ENCODE peak calls at places on chromosome 11, in five cellular contexts. O is NCI-H2029 treated with DMSO at 0.1 percent for 48 hours; F is SW480; V is stimulated activated CD4-positive, alpha-beta T cell treated with anti-CD3 and anti-CD28 coated beads, Interleukin-4, amount 100 ng/mL, for 48 hours; X is activated naive CD8-positive, alpha-beta T cell treated with anti-CD3 and anti-CD28 coated beads for 36 hours. D is an unnamed sample.

GRCh38 chr11:130846606-130847005 is 69.7 kb downstream of the SNX19 start:
- DNase-seq in V (no peak), X (no peak), O (no peak), F (no peak), D (no peak)

GRCh38 chr11:2587976-2588748 is 111.6 kb downstream of the KCNQ1OT1 start:
- DNase-seq in V (no peak), F (no peak), O (no peak), X (no peak), D (no peak)

GRCh38 chr11:2846470-2846869 is 39.1 kb downstream of the CDKN1C start:
- DNase-seq in O (no peak), V (no peak), X (no peak), F (no peak), D (no peak)

GRCh38 chr11:117818036-117818858 is 6.3 kb downstream of the FXYD2 start:
- DNase-seq in O (no peak), V (peak), F (peak), X (peak), D (no peak)

GRCh38 chr11:31809857-31810778 is 1.0 kb downstream of the PAX6 start:
- DNase-seq in V (no peak), O (no peak), F (peak), X (no peak), D (no peak)

GRCh38 chr11:65652511-65653228 is 10.0 kb downstream of the RELA start:
- DNase-seq in V (peak), X (peak), F (peak), O (peak), D (peak)

GRCh38 chr11:103923473-103923931 is 112.9 kb upstream of the DDI1 start:
- DNase-seq in X (no peak), F (peak), O (no peak), V (no peak), D (no peak)

GRCh38 chr11:118060879-118061278 is 16.0 kb upstream of the TMPRSS4 start:
- DNase-seq in X (no peak), F (no peak), O (no peak), V (no peak), D (no peak)

GRCh38 chr11:3216027-3216525 is 2.5 kb downstream of the MRGPRG start:
- DNase-seq in F (no peak), O (no peak), V (no peak), X (no peak), D (no peak)

GRCh38 chr11:103994111-103994510 is 42.3 kb upstream of the DDI1 start:
- DNase-seq in X (no peak), F (no peak), O (no peak), V (no peak), D (no peak)

GRCh38 chr11:45658292-45658991 is 7.0 kb downstream of the CHST1 start:
- DNase-seq in O (no peak), F (peak), V (no peak), X (peak), D (no peak)

GRCh38 chr11:23570828-23571227 is 710.6 kb upstream of the CCDC179 start:
- DNase-seq in F (no peak), V (no peak), X (no peak), O (no peak), D (no peak)

GRCh38 chr11:57779275-57779674 is 17.7 kb downstream of the CTNND1 start:
- DNase-seq in O (no peak), X (no peak), V (no peak), F (peak), D (no peak)

GRCh38 chr11:69440876-69441275 is 40.6 kb upstream of the LINC01488 start:
- DNase-seq in O (no peak), X (no peak), V (no peak), F (no peak), D (no peak)

GRCh38 chr11:34957606-34958005 is 41.2 kb downstream of the PDHX start:
- DNase-seq in V (no peak), X (no peak), O (no peak), F (no peak), D (no peak)

GRCh38 chr11:91231226-91231625 is 993.4 kb upstream of the FAT3 start:
- DNase-seq in V (no peak), O (no peak), F (no peak), X (no peak), D (no peak)

GRCh38 chr11:27412192-27412691 is 49.2 kb upstream of the CCDC34 start:
- DNase-seq in X (no peak), O (no peak), F (no peak), V (no peak), D (no peak)

GRCh38 chr11:65433657-65434056 is 11.1 kb downstream of the NEAT1 start:
- DNase-seq in F (no peak), V (no peak), O (no peak), X (no peak), D (no peak)

GRCh38 chr11:122664188-122664587 is 8.7 kb downstream of the UBASH3B start:
- DNase-seq in X (no peak), V (no peak), F (no peak), O (no peak), D (no peak)

GRCh38 chr11:72591785-72592490 is 82.3 kb downstream of the PDE2A start:
- DNase-seq in X (peak), O (no peak), V (peak), F (no peak), D (no peak)

GRCh38 chr11:61113209-61113608 is 10.9 kb downstream of the CD5 start:
- DNase-seq in F (no peak), V (no peak), X (no peak), O (no peak), D (no peak)

GRCh38 chr11:112689851-112690250 is 271.4 kb upstream of the NCAM1 start:
- DNase-seq in O (no peak), X (no peak), F (no peak), V (no peak), D (no peak)

GRCh38 chr11:119907122-119907933 is 178.3 kb upstream of the NECTIN1 start:
- DNase-seq in F (no peak), X (no peak), O (no peak), V (no peak), D (no peak)

GRCh38 chr11:71397328-71397860 is 50.8 kb downstream of the DHCR7 start:
- DNase-seq in X (no peak), O (no peak), V (no peak), F (no peak), D (no peak)

GRCh38 chr11:45665206-45665932 is at the start of gene CHST1:
- DNase-seq in X (peak), O (no peak), V (no peak), F (peak), D (peak)

GRCh38 chr11:2472428-2473186 is 27.8 kb downstream of the KCNQ1 start:
- DNase-seq in X (no peak), F (no peak), V (no peak), O (no peak), D (no peak)

GRCh38 chr11:116969694-116970093 is 128.5 kb downstream of the SIK3 start:
- DNase-seq in V (no peak), O (no peak), F (no peak), X (no peak), D (no peak)

GRCh38 chr11:36282926-36283325 is 6.3 kb downstream of the COMMD9 start:
- DNase-seq in F (no peak), V (no peak), O (no peak), X (no peak), D (no peak)

GRCh38 chr11:8207080-8208000 is 38.5 kb upstream of the RIC3 start:
- DNase-seq in V (no peak), X (no peak), O (no peak), F (no peak), D (no peak)

GRCh38 chr11:66720223-66720898 is 8.7 kb downstream of the SPTBN2 start:
- DNase-seq in O (peak), F (peak), X (peak), V (peak), D (no peak)

GRCh38 chr11:48005878-48006277 is 25.5 kb downstream of the PTPRJ start:
- DNase-seq in O (no peak), X (no peak), V (no peak), F (no peak), D (no peak)

GRCh38 chr11:65496304-65497140 is 2.3 kb upstream of the MALAT1 start:
- DNase-seq in V (no peak), F (peak), O (no peak), X (no peak), D (no peak)

GRCh38 chr11:27008811-27009535 is 15.1 kb downstream of the FIBIN start:
- DNase-seq in F (no peak), O (no peak), X (no peak), V (no peak), D (no peak)

GRCh38 chr11:126628450-126628789 is 272.9 kb downstream of the ST3GAL4 start:
- DNase-seq in V (no peak), F (no peak), X (no peak), O (no peak), D (no peak)

GRCh38 chr11:31000412-31000811 is 369.1 kb downstream of the DCDC1 start:
- DNase-seq in O (no peak), X (no peak), F (no peak), V (no peak), D (no peak)

GRCh38 chr11:94879006-94879405 is 94.3 kb downstream of the CWC15 start:
- DNase-seq in F (no peak), O (no peak), X (no peak), V (no peak), D (no peak)